ENCODE peak calls at places on chromosome 6, in seven cellular contexts. X is fibroblast of villous mesenchyme; N is AG10803; H is islet precursor cell; S is stimulated activated CD8-positive, alpha-beta memory T cell treated with anti-CD3 and anti-CD28 coated beads, Interleukin-7, amount 100 ng/mL, for 24 hours; I is RKO; L is frontal cortex. M is an unnamed sample.

GRCh38 chr6:121847806-121848522 is 412.5 kb downstream of the GJA1 start:
- DNase-seq in H (no peak), I (no peak), X (no peak), L (no peak), S (no peak), N (no peak), M (no peak)

GRCh38 chr6:79180082-79180481 is 54.4 kb downstream of the HMGN3 start:
- DNase-seq in X (no peak), N (no peak), S (no peak), L (no peak), H (no peak), I (no peak), M (no peak)

GRCh38 chr6:84362180-84362821 is 134.9 kb upstream of the CEP162 start:
- DNase-seq in H (no peak), N (no peak), S (no peak), L (no peak), X (no peak), I (no peak), M (no peak)

GRCh38 chr6:53282741-53283140 is 66.0 kb downstream of the ELOVL5 start:
- DNase-seq in X (peak; percentile 57), I (no peak), S (no peak), N (peak; percentile 61), H (no peak), L (no peak), M (no peak)

GRCh38 chr6:131636880-131637792 is at the start of gene ENPP3:
- DNase-seq in I (no peak), X (peak; percentile 41), S (no peak), N (peak; percentile 11), L (no peak), H (no peak), M (no peak)

GRCh38 chr6:135030056-135030473 is 24.6 kb downstream of the HBS1L start:
- DNase-seq in I (no peak), L (no peak), S (no peak), N (no peak), H (no peak), X (no peak), M (no peak)

GRCh38 chr6:138157986-138158638 is 3.6 kb upstream of the ARFGEF3 start:
- DNase-seq in H (no peak), N (no peak), I (no peak), X (no peak), L (no peak), S (no peak), M (no peak)

GRCh38 chr6:14734052-14734415 is 511.8 kb upstream of the JARID2 start:
- DNase-seq in N (no peak), L (no peak), X (no peak), I (no peak), H (no peak), S (no peak), M (no peak)

GRCh38 chr6:144725731-144726522 is 440.8 kb downstream of the UTRN start:
- DNase-seq in X (no peak), I (no peak), N (no peak), L (no peak), S (no peak), H (peak; percentile 93), M (peak; percentile 16)

GRCh38 chr6:93176070-93176469 is 243.3 kb downstream of the EPHA7 start:
- DNase-seq in I (no peak), N (no peak), L (no peak), H (no peak), X (no peak), S (no peak), M (no peak)

GRCh38 chr6:149234051-149234962 is 83.2 kb upstream of the TAB2 start:
- DNase-seq in I (no peak), N (no peak), H (no peak), S (no peak), X (peak; percentile 71), L (no peak), M (peak; percentile 46)

GRCh38 chr6:154314084-154314483 is 42.5 kb downstream of the IPCEF1 start:
- DNase-seq in X (no peak), I (no peak), L (no peak), H (no peak), N (peak; percentile 21), S (no peak), M (no peak)

GRCh38 chr6:117976030-117976651 is 69.1 kb downstream of the SLC35F1 start:
- DNase-seq in L (no peak), I (peak; percentile 72), N (peak; percentile 47), S (no peak), H (no peak), X (peak; percentile 41), M (peak; percentile 46)

GRCh38 chr6:134152767-134153485 is 100.5 kb upstream of the SLC2A12 start:
- DNase-seq in H (no peak), N (no peak), X (no peak), S (no peak), L (no peak), I (no peak), M (no peak)

GRCh38 chr6:159059099-159059498 is 14.3 kb upstream of the TAGAP start:
- DNase-seq in H (no peak), I (no peak), X (no peak), S (no peak), N (no peak), L (no peak), M (no peak)

GRCh38 chr6:10659697-10660348 is 34.6 kb downstream of the C6orf52 start:
- DNase-seq in H (peak; percentile 81), X (peak; percentile 2), N (no peak), S (no peak), I (no peak), L (no peak), M (no peak)

GRCh38 chr6:43578748-43579147 is 2.8 kb downstream of the POLH start:
- DNase-seq in I (no peak), X (peak; percentile 24), N (peak; percentile 3), L (no peak), S (no peak), H (no peak), M (no peak)

GRCh38 chr6:105873256-105873704 is 212.9 kb upstream of the PRDM1 start:
- DNase-seq in N (no peak), X (peak; percentile 29), L (no peak), I (no peak), S (no peak), H (no peak), M (no peak)

GRCh38 chr6:24825130-24825630 is 26.5 kb upstream of the ARMH2 start:
- DNase-seq in S (no peak), N (no peak), X (no peak), L (no peak), H (no peak), I (no peak), M (no peak)

GRCh38 chr6:136520520-136520919 is 29.7 kb downstream of the MAP7 start:
- DNase-seq in S (no peak), N (no peak), I (no peak), X (no peak), H (no peak), L (no peak), M (no peak)

GRCh38 chr6:153125032-153125431 is 6.0 kb downstream of the RGS17 start:
- DNase-seq in X (no peak), S (no peak), I (no peak), L (no peak), H (no peak), N (no peak), M (no peak)

GRCh38 chr6:34583461-34583860 is 27.3 kb upstream of the SPDEF start:
- DNase-seq in L (no peak), I (no peak), H (no peak), N (no peak), X (no peak), S (no peak), M (no peak)

GRCh38 chr6:117485433-117485832 is 3.0 kb downstream of the DCBLD1 start:
- DNase-seq in L (no peak), I (no peak), N (no peak), S (no peak), X (no peak), H (no peak), M (no peak)

GRCh38 chr6:79964607-79965081 is 17.3 kb upstream of the ELOVL4 start:
- DNase-seq in X (no peak), N (no peak), S (no peak), L (no peak), I (no peak), H (no peak), M (no peak)

GRCh38 chr6:73610444-73611275 is 43.1 kb downstream of the SLC17A5 start:
- DNase-seq in X (peak; percentile 71), S (no peak), I (peak; percentile 70), L (no peak), N (peak; percentile 57), H (no peak), M (peak; percentile 41)

GRCh38 chr6:157462956-157463742 is 82.2 kb downstream of the ZDHHC14 start:
- DNase-seq in N (no peak), L (no peak), X (no peak), S (no peak), H (no peak), I (no peak), M (no peak)

GRCh38 chr6:137711929-137712328 is 155.1 kb upstream of the TNFAIP3 start:
- DNase-seq in S (no peak), H (no peak), X (no peak), N (no peak), L (no peak), I (no peak), M (no peak)

GRCh38 chr6:42661540-42662153 is 60.8 kb downstream of the PRPH2 start:
- DNase-seq in I (peak; percentile 80), S (peak; percentile 75), H (peak; percentile 82), X (peak; percentile 76), N (peak; percentile 70), L (peak; percentile 10), M (peak; percentile 61)

GRCh38 chr6:48311301-48311700 is 200.3 kb upstream of the PTCHD4 start:
- DNase-seq in N (no peak), L (no peak), X (no peak), I (no peak), H (no peak), S (no peak), M (no peak)

GRCh38 chr6:156928972-156929371 is 151.8 kb downstream of the ARID1B start:
- DNase-seq in I (no peak), S (no peak), X (no peak), H (no peak), N (no peak), L (no peak), M (no peak)

GRCh38 chr6:116763871-116764270 is 1.6 kb downstream of the FAM162B start:
- DNase-seq in H (no peak), N (no peak), L (no peak), X (no peak), I (no peak), S (no peak), M (no peak)

GRCh38 chr6:121573466-121573865 is 138.0 kb downstream of the GJA1 start:
- DNase-seq in L (no peak), H (no peak), I (peak; percentile 42), X (peak; percentile 65), N (no peak), S (no peak), M (no peak)

GRCh38 chr6:105844275-105844848 is 241.8 kb upstream of the PRDM1 start:
- DNase-seq in L (no peak), H (no peak), X (no peak), I (no peak), S (no peak), N (peak; percentile 42), M (no peak)

GRCh38 chr6:4797590-4797989 is 21.4 kb downstream of the CDYL start:
- DNase-seq in L (no peak), X (peak; percentile 28), H (no peak), S (no peak), N (no peak), I (no peak), M (no peak)

GRCh38 chr6:109963598-109964170 is 14.4 kb upstream of the GPR6 start:
- DNase-seq in I (no peak), X (no peak), L (no peak), H (no peak), N (no peak), S (no peak), M (no peak)

GRCh38 chr6:148747145-148747492 is 289 bp downstream of the UST start:
- DNase-seq in N (peak; percentile 57), I (peak; percentile 50), X (peak; percentile 50), S (no peak), H (peak; percentile 74), L (peak; percentile 55), M (no peak)

M was measured in SW480.